ENCODE peak calls at places on chromosomes 11 and 22, in seven cellular contexts. One of them, this sample, is unnamed.

GRCh38 chr11:68652683-68653156 is 31.6 kb upstream of the GAL start:
- DNase-seq in stimulated activated CD8-positive, alpha-beta memory T cell treated with anti-CD3 and anti-CD28 coated beads, Interleukin-7, amount 100 ng/mL, for 1 hour: no peak
- DNase-seq in H7: no peak
- DNase-seq in dorsolateral prefrontal cortex: no peak
- DNase-seq in epithelial cell of esophagus: no peak
- DNase-seq in H1: no peak
- DNase-seq in HT1080: no peak
- DNase-seq in this sample: no peak

GRCh38 chr11:67640021-67640757 is 626 bp upstream of the TBX10 start:
- DNase-seq in stimulated activated CD8-positive, alpha-beta memory T cell treated with anti-CD3 and anti-CD28 coated beads, Interleukin-7, amount 100 ng/mL, for 1 hour: no peak
- DNase-seq in H7: peak
- DNase-seq in dorsolateral prefrontal cortex: peak
- DNase-seq in epithelial cell of esophagus: peak
- DNase-seq in H1: peak
- DNase-seq in HT1080: no peak
- DNase-seq in this sample: peak

GRCh38 chr11:46260161-46260560 is 17.3 kb upstream of the CREB3L1 start:
- DNase-seq in stimulated activated CD8-positive, alpha-beta memory T cell treated with anti-CD3 and anti-CD28 coated beads, Interleukin-7, amount 100 ng/mL, for 1 hour: no peak
- DNase-seq in H7: no peak
- DNase-seq in dorsolateral prefrontal cortex: no peak
- DNase-seq in epithelial cell of esophagus: no peak
- DNase-seq in H1: no peak
- DNase-seq in HT1080: no peak
- DNase-seq in this sample: no peak

GRCh38 chr11:16292167-16292859 is 64.0 kb downstream of the SOX6 start:
- DNase-seq in stimulated activated CD8-positive, alpha-beta memory T cell treated with anti-CD3 and anti-CD28 coated beads, Interleukin-7, amount 100 ng/mL, for 1 hour: no peak
- DNase-seq in H7: no peak
- DNase-seq in dorsolateral prefrontal cortex: no peak
- DNase-seq in epithelial cell of esophagus: no peak
- DNase-seq in H1: no peak
- DNase-seq in HT1080: no peak
- DNase-seq in this sample: no peak

GRCh38 chr11:126534141-126534805 is 178.8 kb downstream of the ST3GAL4 start:
- DNase-seq in stimulated activated CD8-positive, alpha-beta memory T cell treated with anti-CD3 and anti-CD28 coated beads, Interleukin-7, amount 100 ng/mL, for 1 hour: no peak
- DNase-seq in H7: peak
- DNase-seq in dorsolateral prefrontal cortex: no peak
- DNase-seq in epithelial cell of esophagus: no peak
- DNase-seq in H1: no peak
- DNase-seq in HT1080: no peak
- DNase-seq in this sample: no peak

GRCh38 chr22:17264321-17265052 is 45.3 kb upstream of the ADA2 start:
- DNase-seq in stimulated activated CD8-positive, alpha-beta memory T cell treated with anti-CD3 and anti-CD28 coated beads, Interleukin-7, amount 100 ng/mL, for 1 hour: no peak
- DNase-seq in H7: peak
- DNase-seq in dorsolateral prefrontal cortex: no peak
- DNase-seq in epithelial cell of esophagus: no peak
- DNase-seq in H1: peak
- DNase-seq in HT1080: peak
- DNase-seq in this sample: peak

GRCh38 chr11:9535189-9535781 is 38.2 kb upstream of the WEE1 start:
- DNase-seq in stimulated activated CD8-positive, alpha-beta memory T cell treated with anti-CD3 and anti-CD28 coated beads, Interleukin-7, amount 100 ng/mL, for 1 hour: peak
- DNase-seq in H7: peak
- DNase-seq in dorsolateral prefrontal cortex: peak
- DNase-seq in epithelial cell of esophagus: peak
- DNase-seq in H1: peak
- DNase-seq in HT1080: peak
- DNase-seq in this sample: peak

GRCh38 chr11:41118521-41118920 is 340.9 kb downstream of the LRRC4C start:
- DNase-seq in stimulated activated CD8-positive, alpha-beta memory T cell treated with anti-CD3 and anti-CD28 coated beads, Interleukin-7, amount 100 ng/mL, for 1 hour: no peak
- DNase-seq in H7: peak
- DNase-seq in dorsolateral prefrontal cortex: no peak
- DNase-seq in epithelial cell of esophagus: no peak
- DNase-seq in H1: no peak
- DNase-seq in HT1080: no peak
- DNase-seq in this sample: peak

GRCh38 chr22:31229402-31230140 is 17.5 kb downstream of the LIMK2 start:
- DNase-seq in stimulated activated CD8-positive, alpha-beta memory T cell treated with anti-CD3 and anti-CD28 coated beads, Interleukin-7, amount 100 ng/mL, for 1 hour: no peak
- DNase-seq in H7: no peak
- DNase-seq in dorsolateral prefrontal cortex: no peak
- DNase-seq in epithelial cell of esophagus: no peak
- DNase-seq in H1: no peak
- DNase-seq in HT1080: peak
- DNase-seq in this sample: no peak

GRCh38 chr22:39432361-39432811 is 24.4 kb upstream of the MGAT3 start:
- DNase-seq in stimulated activated CD8-positive, alpha-beta memory T cell treated with anti-CD3 and anti-CD28 coated beads, Interleukin-7, amount 100 ng/mL, for 1 hour: no peak
- DNase-seq in H7: no peak
- DNase-seq in dorsolateral prefrontal cortex: no peak
- DNase-seq in epithelial cell of esophagus: no peak
- DNase-seq in H1: no peak
- DNase-seq in HT1080: no peak
- DNase-seq in this sample: no peak

GRCh38 chr22:46593211-46593676 is 26.9 kb upstream of the GRAMD4 start:
- DNase-seq in stimulated activated CD8-positive, alpha-beta memory T cell treated with anti-CD3 and anti-CD28 coated beads, Interleukin-7, amount 100 ng/mL, for 1 hour: no peak
- DNase-seq in H7: no peak
- DNase-seq in dorsolateral prefrontal cortex: no peak
- DNase-seq in epithelial cell of esophagus: no peak
- DNase-seq in H1: no peak
- DNase-seq in HT1080: no peak
- DNase-seq in this sample: no peak

GRCh38 chr11:74820763-74821162 is 72.1 kb downstream of the RNF169 start:
- DNase-seq in stimulated activated CD8-positive, alpha-beta memory T cell treated with anti-CD3 and anti-CD28 coated beads, Interleukin-7, amount 100 ng/mL, for 1 hour: no peak
- DNase-seq in H7: no peak
- DNase-seq in dorsolateral prefrontal cortex: no peak
- DNase-seq in epithelial cell of esophagus: peak
- DNase-seq in H1: no peak
- DNase-seq in HT1080: peak
- DNase-seq in this sample: no peak

GRCh38 chr22:25966448-25966913 is 202.8 kb upstream of the SEZ6L start:
- DNase-seq in stimulated activated CD8-positive, alpha-beta memory T cell treated with anti-CD3 and anti-CD28 coated beads, Interleukin-7, amount 100 ng/mL, for 1 hour: no peak
- DNase-seq in H7: no peak
- DNase-seq in dorsolateral prefrontal cortex: no peak
- DNase-seq in epithelial cell of esophagus: no peak
- DNase-seq in H1: no peak
- DNase-seq in HT1080: no peak
- DNase-seq in this sample: no peak

GRCh38 chr11:117145393-117145761 is 1.3 kb downstream of the PAFAH1B2 start:
- DNase-seq in stimulated activated CD8-positive, alpha-beta memory T cell treated with anti-CD3 and anti-CD28 coated beads, Interleukin-7, amount 100 ng/mL, for 1 hour: no peak
- DNase-seq in H7: peak
- DNase-seq in dorsolateral prefrontal cortex: no peak
- DNase-seq in epithelial cell of esophagus: peak
- DNase-seq in H1: no peak
- DNase-seq in HT1080: peak
- DNase-seq in this sample: peak

GRCh38 chr11:68213135-68213515 is at the start of gene KMT5B:
- DNase-seq in stimulated activated CD8-positive, alpha-beta memory T cell treated with anti-CD3 and anti-CD28 coated beads, Interleukin-7, amount 100 ng/mL, for 1 hour: peak
- DNase-seq in H7: peak
- DNase-seq in dorsolateral prefrontal cortex: no peak
- DNase-seq in epithelial cell of esophagus: no peak
- DNase-seq in H1: peak
- DNase-seq in HT1080: no peak
- DNase-seq in this sample: peak

GRCh38 chr11:125451400-125452124 is 44.5 kb downstream of the FEZ1 start:
- DNase-seq in stimulated activated CD8-positive, alpha-beta memory T cell treated with anti-CD3 and anti-CD28 coated beads, Interleukin-7, amount 100 ng/mL, for 1 hour: no peak
- DNase-seq in H7: peak
- DNase-seq in dorsolateral prefrontal cortex: peak
- DNase-seq in epithelial cell of esophagus: peak
- DNase-seq in H1: peak
- DNase-seq in HT1080: no peak
- DNase-seq in this sample: peak

GRCh38 chr11:128502736-128503135 is 84.6 kb downstream of the ETS1 start:
- DNase-seq in stimulated activated CD8-positive, alpha-beta memory T cell treated with anti-CD3 and anti-CD28 coated beads, Interleukin-7, amount 100 ng/mL, for 1 hour: no peak
- DNase-seq in H7: no peak
- DNase-seq in dorsolateral prefrontal cortex: no peak
- DNase-seq in epithelial cell of esophagus: peak
- DNase-seq in H1: no peak
- DNase-seq in HT1080: no peak
- DNase-seq in this sample: no peak

GRCh38 chr11:124793466-124794278 is 6.5 kb downstream of the MSANTD2 start:
- DNase-seq in stimulated activated CD8-positive, alpha-beta memory T cell treated with anti-CD3 and anti-CD28 coated beads, Interleukin-7, amount 100 ng/mL, for 1 hour: no peak
- DNase-seq in H7: peak
- DNase-seq in dorsolateral prefrontal cortex: no peak
- DNase-seq in epithelial cell of esophagus: peak
- DNase-seq in H1: no peak
- DNase-seq in HT1080: peak
- DNase-seq in this sample: peak

GRCh38 chr11:124758355-124759267 is 3.5 kb downstream of the ESAM start:
- DNase-seq in stimulated activated CD8-positive, alpha-beta memory T cell treated with anti-CD3 and anti-CD28 coated beads, Interleukin-7, amount 100 ng/mL, for 1 hour: peak
- DNase-seq in H7: peak
- DNase-seq in dorsolateral prefrontal cortex: peak
- DNase-seq in epithelial cell of esophagus: peak
- DNase-seq in H1: peak
- DNase-seq in HT1080: no peak
- DNase-seq in this sample: peak

GRCh38 chr11:70944636-70945035 is 307.7 kb downstream of the SHANK2 start:
- DNase-seq in stimulated activated CD8-positive, alpha-beta memory T cell treated with anti-CD3 and anti-CD28 coated beads, Interleukin-7, amount 100 ng/mL, for 1 hour: no peak
- DNase-seq in H7: peak
- DNase-seq in dorsolateral prefrontal cortex: no peak
- DNase-seq in epithelial cell of esophagus: no peak
- DNase-seq in H1: no peak
- DNase-seq in HT1080: no peak
- DNase-seq in this sample: no peak

GRCh38 chr11:44858796-44859527 is 91.7 kb downstream of the TP53I11 start:
- DNase-seq in stimulated activated CD8-positive, alpha-beta memory T cell treated with anti-CD3 and anti-CD28 coated beads, Interleukin-7, amount 100 ng/mL, for 1 hour: no peak
- DNase-seq in H7: peak
- DNase-seq in dorsolateral prefrontal cortex: no peak
- DNase-seq in epithelial cell of esophagus: no peak
- DNase-seq in H1: no peak
- DNase-seq in HT1080: no peak
- DNase-seq in this sample: no peak

GRCh38 chr11:75279273-75279672 is 38.7 kb downstream of the TPBGL start:
- DNase-seq in stimulated activated CD8-positive, alpha-beta memory T cell treated with anti-CD3 and anti-CD28 coated beads, Interleukin-7, amount 100 ng/mL, for 1 hour: no peak
- DNase-seq in H7: peak
- DNase-seq in dorsolateral prefrontal cortex: no peak
- DNase-seq in epithelial cell of esophagus: no peak
- DNase-seq in H1: no peak
- DNase-seq in HT1080: no peak
- DNase-seq in this sample: no peak

GRCh38 chr11:119423459-119424254 is 685 bp upstream of the THY1 start:
- DNase-seq in stimulated activated CD8-positive, alpha-beta memory T cell treated with anti-CD3 and anti-CD28 coated beads, Interleukin-7, amount 100 ng/mL, for 1 hour: no peak
- DNase-seq in H7: no peak
- DNase-seq in dorsolateral prefrontal cortex: no peak
- DNase-seq in epithelial cell of esophagus: no peak
- DNase-seq in H1: no peak
- DNase-seq in HT1080: peak
- DNase-seq in this sample: no peak

GRCh38 chr11:13118194-13118593 is 109.1 kb downstream of the RASSF10 start:
- DNase-seq in stimulated activated CD8-positive, alpha-beta memory T cell treated with anti-CD3 and anti-CD28 coated beads, Interleukin-7, amount 100 ng/mL, for 1 hour: no peak
- DNase-seq in H7: no peak
- DNase-seq in dorsolateral prefrontal cortex: no peak
- DNase-seq in epithelial cell of esophagus: peak
- DNase-seq in H1: no peak
- DNase-seq in HT1080: peak
- DNase-seq in this sample: no peak

GRCh38 chr22:29112680-29113079 is 39.8 kb downstream of the KREMEN1 start:
- DNase-seq in stimulated activated CD8-positive, alpha-beta memory T cell treated with anti-CD3 and anti-CD28 coated beads, Interleukin-7, amount 100 ng/mL, for 1 hour: no peak
- DNase-seq in H7: no peak
- DNase-seq in dorsolateral prefrontal cortex: no peak
- DNase-seq in epithelial cell of esophagus: no peak
- DNase-seq in H1: no peak
- DNase-seq in HT1080: no peak
- DNase-seq in this sample: no peak

GRCh38 chr11:3835100-3835485 is 5.7 kb downstream of the RHOG start:
- DNase-seq in stimulated activated CD8-positive, alpha-beta memory T cell treated with anti-CD3 and anti-CD28 coated beads, Interleukin-7, amount 100 ng/mL, for 1 hour: no peak
- DNase-seq in H7: peak
- DNase-seq in dorsolateral prefrontal cortex: no peak
- DNase-seq in epithelial cell of esophagus: peak
- DNase-seq in H1: no peak
- DNase-seq in HT1080: peak
- DNase-seq in this sample: no peak

GRCh38 chr22:49951986-49952896 is 8.3 kb upstream of the PIM3 start:
- DNase-seq in stimulated activated CD8-positive, alpha-beta memory T cell treated with anti-CD3 and anti-CD28 coated beads, Interleukin-7, amount 100 ng/mL, for 1 hour: no peak
- DNase-seq in H7: peak
- DNase-seq in dorsolateral prefrontal cortex: no peak
- DNase-seq in epithelial cell of esophagus: peak
- DNase-seq in H1: no peak
- DNase-seq in HT1080: peak
- DNase-seq in this sample: no peak

GRCh38 chr11:123560001-123560400 is 94.4 kb downstream of the SCN3B start:
- DNase-seq in stimulated activated CD8-positive, alpha-beta memory T cell treated with anti-CD3 and anti-CD28 coated beads, Interleukin-7, amount 100 ng/mL, for 1 hour: no peak
- DNase-seq in H7: no peak
- DNase-seq in dorsolateral prefrontal cortex: peak
- DNase-seq in epithelial cell of esophagus: peak
- DNase-seq in H1: no peak
- DNase-seq in HT1080: no peak
- DNase-seq in this sample: no peak

GRCh38 chr22:29830585-29830984 is 7.5 kb downstream of the ASCC2 start:
- DNase-seq in stimulated activated CD8-positive, alpha-beta memory T cell treated with anti-CD3 and anti-CD28 coated beads, Interleukin-7, amount 100 ng/mL, for 1 hour: no peak
- DNase-seq in H7: peak
- DNase-seq in dorsolateral prefrontal cortex: no peak
- DNase-seq in epithelial cell of esophagus: no peak
- DNase-seq in H1: no peak
- DNase-seq in HT1080: no peak
- DNase-seq in this sample: no peak

GRCh38 chr11:75147875-75148263 is 3.0 kb upstream of the SLCO2B1 start:
- DNase-seq in stimulated activated CD8-positive, alpha-beta memory T cell treated with anti-CD3 and anti-CD28 coated beads, Interleukin-7, amount 100 ng/mL, for 1 hour: no peak
- DNase-seq in H7: no peak
- DNase-seq in dorsolateral prefrontal cortex: no peak
- DNase-seq in epithelial cell of esophagus: no peak
- DNase-seq in H1: no peak
- DNase-seq in HT1080: no peak
- DNase-seq in this sample: no peak

GRCh38 chr22:23396362-23397007 is 183.6 kb downstream of the IGLL1 start:
- DNase-seq in stimulated activated CD8-positive, alpha-beta memory T cell treated with anti-CD3 and anti-CD28 coated beads, Interleukin-7, amount 100 ng/mL, for 1 hour: no peak
- DNase-seq in H7: peak
- DNase-seq in dorsolateral prefrontal cortex: peak
- DNase-seq in epithelial cell of esophagus: no peak
- DNase-seq in H1: no peak
- DNase-seq in HT1080: no peak
- DNase-seq in this sample: no peak

GRCh38 chr11:111573821-111574249 is 28.4 kb upstream of the SIK2 start:
- DNase-seq in stimulated activated CD8-positive, alpha-beta memory T cell treated with anti-CD3 and anti-CD28 coated beads, Interleukin-7, amount 100 ng/mL, for 1 hour: no peak
- DNase-seq in H7: no peak
- DNase-seq in dorsolateral prefrontal cortex: no peak
- DNase-seq in epithelial cell of esophagus: no peak
- DNase-seq in H1: no peak
- DNase-seq in HT1080: no peak
- DNase-seq in this sample: no peak

GRCh38 chr11:12800032-12800671 is 125.9 kb downstream of the TEAD1 start:
- DNase-seq in stimulated activated CD8-positive, alpha-beta memory T cell treated with anti-CD3 and anti-CD28 coated beads, Interleukin-7, amount 100 ng/mL, for 1 hour: no peak
- DNase-seq in H7: peak
- DNase-seq in dorsolateral prefrontal cortex: no peak
- DNase-seq in epithelial cell of esophagus: peak
- DNase-seq in H1: no peak
- DNase-seq in HT1080: peak
- DNase-seq in this sample: peak

GRCh38 chr11:47254381-47254780 is 3.4 kb upstream of the NR1H3 start:
- DNase-seq in stimulated activated CD8-positive, alpha-beta memory T cell treated with anti-CD3 and anti-CD28 coated beads, Interleukin-7, amount 100 ng/mL, for 1 hour: no peak
- DNase-seq in H7: no peak
- DNase-seq in dorsolateral prefrontal cortex: no peak
- DNase-seq in epithelial cell of esophagus: no peak
- DNase-seq in H1: no peak
- DNase-seq in HT1080: no peak
- DNase-seq in this sample: no peak

GRCh38 chr11:116357769-116358544 is 414.8 kb downstream of the BUD13 start:
- DNase-seq in stimulated activated CD8-positive, alpha-beta memory T cell treated with anti-CD3 and anti-CD28 coated beads, Interleukin-7, amount 100 ng/mL, for 1 hour: no peak
- DNase-seq in H7: peak
- DNase-seq in dorsolateral prefrontal cortex: no peak
- DNase-seq in epithelial cell of esophagus: no peak
- DNase-seq in H1: peak
- DNase-seq in HT1080: no peak
- DNase-seq in this sample: peak

GRCh38 chr11:36376315-36376887 is 80.3 kb downstream of the PRR5L start:
- DNase-seq in stimulated activated CD8-positive, alpha-beta memory T cell treated with anti-CD3 and anti-CD28 coated beads, Interleukin-7, amount 100 ng/mL, for 1 hour: no peak
- DNase-seq in H7: peak
- DNase-seq in dorsolateral prefrontal cortex: no peak
- DNase-seq in epithelial cell of esophagus: peak
- DNase-seq in H1: no peak
- DNase-seq in HT1080: peak
- DNase-seq in this sample: peak

GRCh38 chr11:72587696-72588095 is 86.5 kb downstream of the PDE2A start:
- DNase-seq in stimulated activated CD8-positive, alpha-beta memory T cell treated with anti-CD3 and anti-CD28 coated beads, Interleukin-7, amount 100 ng/mL, for 1 hour: no peak
- DNase-seq in H7: no peak
- DNase-seq in dorsolateral prefrontal cortex: no peak
- DNase-seq in epithelial cell of esophagus: no peak
- DNase-seq in H1: no peak
- DNase-seq in HT1080: no peak
- DNase-seq in this sample: no peak

GRCh38 chr11:109968299-109968698 is 124.9 kb upstream of the ZC3H12C start:
- DNase-seq in stimulated activated CD8-positive, alpha-beta memory T cell treated with anti-CD3 and anti-CD28 coated beads, Interleukin-7, amount 100 ng/mL, for 1 hour: no peak
- DNase-seq in H7: no peak
- DNase-seq in dorsolateral prefrontal cortex: no peak
- DNase-seq in epithelial cell of esophagus: no peak
- DNase-seq in H1: no peak
- DNase-seq in HT1080: no peak
- DNase-seq in this sample: no peak